ENCODE peak calls at places on chromosomes 16 and 17, in six cellular contexts. One of them, this sample, is unnamed.

GRCh38 chr17:11608396-11608795 is 10.1 kb downstream of the DNAH9 start:
- DNase-seq in cardiac muscle cell: peak
- DNase-seq in AG09309: no peak
- DNase-seq in MM.1S: no peak
- DNase-seq in HFF-Myc: no peak
- DNase-seq in kidney: no peak
- DNase-seq in this sample: no peak

GRCh38 chr16:54519161-54519685 is 232.6 kb upstream of the IRX3 start:
- DNase-seq in MM.1S: no peak
- DNase-seq in kidney: no peak
- DNase-seq in HFF-Myc: no peak
- DNase-seq in cardiac muscle cell: no peak
- DNase-seq in AG09309: no peak
- DNase-seq in this sample: no peak

GRCh38 chr17:74987909-74988711 is 678 bp downstream of the CDR2L start:
- DNase-seq in HFF-Myc: no peak
- DNase-seq in cardiac muscle cell: peak
- DNase-seq in MM.1S: no peak
- DNase-seq in AG09309: no peak
- DNase-seq in kidney: peak
- DNase-seq in this sample: no peak

GRCh38 chr16:24538756-24539294 is 541 bp upstream of the RBBP6 start:
- DNase-seq in MM.1S: no peak
- DNase-seq in kidney: no peak
- DNase-seq in cardiac muscle cell: no peak
- DNase-seq in AG09309: no peak
- DNase-seq in HFF-Myc: peak
- DNase-seq in this sample: no peak

GRCh38 chr17:36197389-36197708 is 791 bp upstream of the CCL3L1 start:
- DNase-seq in cardiac muscle cell: no peak
- DNase-seq in MM.1S: peak
- DNase-seq in HFF-Myc: no peak
- DNase-seq in AG09309: no peak
- DNase-seq in kidney: no peak
- DNase-seq in this sample: no peak

GRCh38 chr17:75039238-75039637 is 7.5 kb downstream of the ATP5PD start:
- DNase-seq in kidney: no peak
- DNase-seq in cardiac muscle cell: no peak
- DNase-seq in MM.1S: no peak
- DNase-seq in AG09309: no peak
- DNase-seq in HFF-Myc: no peak
- DNase-seq in this sample: no peak

GRCh38 chr16:13471036-13471435 is 448.9 kb upstream of the ERCC4 start:
- DNase-seq in MM.1S: peak
- DNase-seq in HFF-Myc: no peak
- DNase-seq in kidney: no peak
- DNase-seq in cardiac muscle cell: no peak
- DNase-seq in AG09309: no peak
- DNase-seq in this sample: no peak

GRCh38 chr16:63361032-63361624 is 1324.9 kb upstream of the CDH8 start:
- DNase-seq in cardiac muscle cell: peak
- DNase-seq in MM.1S: peak
- DNase-seq in AG09309: no peak
- DNase-seq in HFF-Myc: peak
- DNase-seq in kidney: no peak
- DNase-seq in this sample: peak

GRCh38 chr16:12470311-12471229 is 333.1 kb downstream of the CPPED1 start:
- DNase-seq in HFF-Myc: no peak
- DNase-seq in cardiac muscle cell: no peak
- DNase-seq in AG09309: no peak
- DNase-seq in MM.1S: no peak
- DNase-seq in kidney: no peak
- DNase-seq in this sample: no peak

GRCh38 chr17:78766743-78767294 is 15.3 kb downstream of the CYTH1 start:
- DNase-seq in MM.1S: no peak
- DNase-seq in kidney: no peak
- DNase-seq in cardiac muscle cell: no peak
- DNase-seq in AG09309: no peak
- DNase-seq in HFF-Myc: no peak
- DNase-seq in this sample: no peak

GRCh38 chr17:39973496-39973895 is 7.1 kb upstream of the PSMD3 start:
- DNase-seq in AG09309: no peak
- DNase-seq in cardiac muscle cell: peak
- DNase-seq in MM.1S: no peak
- DNase-seq in HFF-Myc: no peak
- DNase-seq in kidney: no peak
- DNase-seq in this sample: no peak

GRCh38 chr16:74667215-74667765 is 613 bp upstream of the RFWD3 start:
- DNase-seq in MM.1S: peak
- DNase-seq in cardiac muscle cell: peak
- DNase-seq in kidney: peak
- DNase-seq in HFF-Myc: no peak
- DNase-seq in AG09309: no peak
- DNase-seq in this sample: no peak

GRCh38 chr16:3180445-3180878 is 7.5 kb upstream of the OR1F1 start:
- DNase-seq in AG09309: no peak
- DNase-seq in HFF-Myc: no peak
- DNase-seq in cardiac muscle cell: no peak
- DNase-seq in kidney: no peak
- DNase-seq in MM.1S: no peak
- DNase-seq in this sample: no peak

GRCh38 chr17:45410144-45411091 is 22.3 kb downstream of the ARHGAP27 start:
- DNase-seq in MM.1S: peak
- DNase-seq in HFF-Myc: no peak
- DNase-seq in kidney: peak
- DNase-seq in cardiac muscle cell: no peak
- DNase-seq in AG09309: no peak
- DNase-seq in this sample: no peak

GRCh38 chr17:19021622-19022083 is 17.1 kb upstream of the FAM83G start:
- DNase-seq in MM.1S: no peak
- DNase-seq in kidney: no peak
- DNase-seq in AG09309: no peak
- DNase-seq in HFF-Myc: no peak
- DNase-seq in cardiac muscle cell: no peak
- DNase-seq in this sample: no peak

GRCh38 chr16:66984902-66985311 is 3.5 kb upstream of the CES4A start:
- DNase-seq in AG09309: no peak
- DNase-seq in kidney: no peak
- DNase-seq in HFF-Myc: no peak
- DNase-seq in MM.1S: no peak
- DNase-seq in cardiac muscle cell: no peak
- DNase-seq in this sample: no peak

GRCh38 chr17:62701706-62702085 is 74.2 kb downstream of the MRC2 start:
- DNase-seq in kidney: peak
- DNase-seq in AG09309: no peak
- DNase-seq in cardiac muscle cell: no peak
- DNase-seq in HFF-Myc: no peak
- DNase-seq in MM.1S: no peak
- DNase-seq in this sample: no peak

GRCh38 chr17:62704381-62704971 is 77.0 kb downstream of the MRC2 start:
- DNase-seq in kidney: peak
- DNase-seq in MM.1S: no peak
- DNase-seq in cardiac muscle cell: peak
- DNase-seq in HFF-Myc: no peak
- DNase-seq in AG09309: no peak
- DNase-seq in this sample: no peak

GRCh38 chr17:62703776-62704380 is 76.4 kb downstream of the MRC2 start:
- DNase-seq in AG09309: no peak
- DNase-seq in MM.1S: peak
- DNase-seq in cardiac muscle cell: peak
- DNase-seq in HFF-Myc: no peak
- DNase-seq in kidney: peak
- DNase-seq in this sample: no peak

GRCh38 chr17:62702746-62703268 is 75.3 kb downstream of the MRC2 start:
- DNase-seq in HFF-Myc: no peak
- DNase-seq in cardiac muscle cell: no peak
- DNase-seq in kidney: peak
- DNase-seq in AG09309: no peak
- DNase-seq in MM.1S: no peak
- DNase-seq in this sample: no peak

DNA sequence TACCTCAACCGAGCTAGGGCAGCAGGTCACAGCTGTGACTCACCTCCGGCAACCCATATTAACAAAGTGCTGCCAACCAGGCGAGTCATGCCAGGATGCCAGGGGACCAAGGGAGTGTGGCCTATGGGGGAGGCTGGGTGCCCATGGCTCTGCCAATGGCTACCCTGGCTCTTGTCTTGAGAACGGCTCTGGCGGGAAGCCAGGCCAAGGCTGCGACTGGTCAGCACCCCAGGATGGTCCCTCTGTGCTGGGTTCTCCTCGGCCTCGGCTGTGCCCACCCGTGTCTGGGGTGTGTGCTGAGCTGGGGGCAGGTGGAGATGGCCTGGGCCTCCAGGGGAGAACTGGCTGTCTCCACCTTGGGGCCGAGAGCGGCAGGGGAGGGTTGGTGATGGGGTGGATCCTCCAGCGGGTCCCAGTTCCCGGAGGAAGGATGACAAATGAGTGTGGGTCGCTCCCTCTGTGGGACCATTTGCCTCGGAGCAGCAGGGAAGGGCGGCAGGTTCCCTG is 75.9 kb downstream of the MRC2 start:
- DNase-seq in MM.1S: no peak
- DNase-seq in kidney: peak
- DNase-seq in HFF-Myc: no peak
- DNase-seq in AG09309: no peak
- DNase-seq in cardiac muscle cell: no peak
- DNase-seq in this sample: no peak
- H3K4me3 ChIP-seq in MM.1S: peak
- H3K4me3 ChIP-seq in kidney: peak
- H3K4me3 ChIP-seq in HFF-Myc: peak
- H3K4me3 ChIP-seq in AG09309: peak
- H3K4me3 ChIP-seq in cardiac muscle cell: no peak
- H3K4me3 ChIP-seq in this sample: peak

DNA sequence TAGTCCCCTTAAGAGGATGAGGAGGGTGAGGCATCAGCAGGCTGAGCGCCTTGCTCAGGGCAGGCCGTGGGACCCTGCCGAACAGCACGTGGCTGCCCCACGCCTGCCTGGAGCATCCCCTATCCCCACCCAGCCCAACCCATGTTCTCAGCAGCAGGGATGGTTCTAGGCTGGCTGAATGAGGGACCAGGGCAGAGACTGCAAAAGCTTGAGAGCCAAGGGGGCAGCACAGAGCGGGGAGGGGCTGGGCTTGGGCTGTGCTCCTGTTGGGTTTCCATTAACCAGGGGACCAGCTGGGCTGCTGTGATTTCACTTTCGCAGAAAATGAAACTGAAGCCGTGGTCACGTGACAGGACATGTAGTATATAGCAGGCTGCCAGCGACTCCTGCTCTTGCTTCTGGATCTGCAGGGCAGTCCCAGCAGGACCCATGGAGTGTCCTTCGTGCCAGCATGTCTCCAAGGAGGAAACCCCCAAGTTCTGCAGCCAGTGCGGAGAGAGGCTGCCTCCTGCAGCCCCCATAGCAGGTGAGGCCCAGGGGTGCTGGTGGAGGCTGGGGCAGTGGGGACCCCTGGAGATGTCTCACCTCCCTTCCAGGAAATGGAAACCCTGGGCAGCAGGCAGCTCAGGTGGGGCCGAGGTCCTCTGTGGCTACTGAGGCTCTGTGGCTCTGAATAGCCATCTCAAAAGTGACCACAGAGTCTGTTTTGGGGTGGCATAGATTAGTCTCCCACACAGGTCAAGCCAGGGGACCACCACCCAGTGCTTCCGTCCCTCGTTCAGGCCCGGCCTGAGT is 2.8 kb downstream of the RNF213 start:
- DNase-seq in kidney: peak
- DNase-seq in cardiac muscle cell: peak
- DNase-seq in HFF-Myc: peak
- DNase-seq in MM.1S: peak
- DNase-seq in AG09309: peak
- DNase-seq in this sample: no peak
- TF ChIP-seq CTCF in kidney: no peak
- TF ChIP-seq CTCF in cardiac muscle cell: no peak
- TF ChIP-seq CTCF in HFF-Myc: no peak
- TF ChIP-seq CTCF in MM.1S: peak
- TF ChIP-seq CTCF in AG09309: peak
- TF ChIP-seq CTCF in this sample: no peak

GRCh38 chr17:29929006-29929543 is 953 bp downstream of the SSH2 start:
- DNase-seq in cardiac muscle cell: peak
- DNase-seq in kidney: no peak
- DNase-seq in MM.1S: peak
- DNase-seq in AG09309: no peak
- DNase-seq in HFF-Myc: no peak
- DNase-seq in this sample: no peak
- H3K4me3 ChIP-seq in cardiac muscle cell: peak
- H3K4me3 ChIP-seq in kidney: peak
- H3K4me3 ChIP-seq in MM.1S: peak
- H3K4me3 ChIP-seq in AG09309: peak
- H3K4me3 ChIP-seq in HFF-Myc: peak
- H3K4me3 ChIP-seq in this sample: peak

DNA sequence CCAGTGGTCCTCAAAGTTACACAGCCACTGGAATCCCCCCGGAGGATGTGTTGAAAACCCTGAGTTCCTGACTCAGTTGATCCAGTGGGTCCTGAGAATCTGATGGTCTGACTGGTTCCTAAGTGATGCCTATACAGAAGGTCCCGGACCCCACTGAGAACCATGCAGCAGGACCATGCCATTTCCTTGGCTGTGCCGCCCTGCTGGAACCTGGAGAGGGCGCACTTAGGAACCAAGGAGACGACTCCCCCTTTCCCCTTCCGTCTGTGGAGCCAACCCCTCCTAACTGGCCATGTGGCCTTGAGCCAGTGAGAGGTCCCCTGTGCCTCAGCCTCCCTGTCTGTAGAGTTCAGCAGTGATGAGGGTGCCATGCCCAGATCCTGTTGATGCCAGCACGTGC is 22.0 kb downstream of the C16orf74 start:
- DNase-seq in kidney: no peak
- DNase-seq in HFF-Myc: no peak
- DNase-seq in MM.1S: no peak
- DNase-seq in AG09309: no peak
- DNase-seq in cardiac muscle cell: no peak
- DNase-seq in this sample: no peak
- TF ChIP-seq CTCF in kidney: no peak
- TF ChIP-seq CTCF in HFF-Myc: peak
- TF ChIP-seq CTCF in MM.1S: no peak
- TF ChIP-seq CTCF in AG09309: peak
- TF ChIP-seq CTCF in cardiac muscle cell: peak
- TF ChIP-seq CTCF in this sample: peak

DNA sequence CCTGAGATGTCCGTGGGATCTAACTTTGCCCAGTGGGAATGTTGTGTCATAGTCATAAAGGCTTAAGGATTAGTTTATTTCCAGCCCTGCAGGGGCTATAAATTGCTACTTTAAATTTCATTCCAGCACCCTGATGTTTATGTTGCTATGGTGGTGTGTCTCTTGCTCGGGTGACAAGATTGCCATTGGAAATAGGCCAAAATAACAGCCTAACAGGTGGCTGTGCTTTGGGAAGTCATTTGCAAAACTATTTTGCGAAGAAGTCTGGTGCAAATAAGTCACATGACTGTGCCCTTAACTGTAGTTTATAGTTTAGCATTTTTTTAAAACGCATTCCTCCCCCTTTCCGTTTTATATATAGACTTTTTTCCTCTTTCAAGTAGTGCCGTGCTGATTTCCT is 23.1 kb downstream of the PITPNC1 start:
- DNase-seq in MM.1S: no peak
- DNase-seq in cardiac muscle cell: no peak
- DNase-seq in kidney: no peak
- DNase-seq in HFF-Myc: no peak
- DNase-seq in AG09309: no peak
- DNase-seq in this sample: peak
- H3K4me3 ChIP-seq in MM.1S: no peak
- H3K4me3 ChIP-seq in cardiac muscle cell: no peak
- H3K4me3 ChIP-seq in kidney: no peak
- H3K4me3 ChIP-seq in HFF-Myc: no peak
- H3K4me3 ChIP-seq in AG09309: no peak
- H3K4me3 ChIP-seq in this sample: no peak